ENCODE peak calls at places on chromosomes 12 and 14, in five cellular contexts. H is GM12891, O is mesothelial cell of epicardium, I is ecto neural progenitor cell, G is ELF-1. E is an unnamed sample.

GRCh38 chr12:116662612-116663144 is 75.2 kb downstream of the SPRING1 start:
- DNase-seq in H (no peak), O (no peak), I (peak; percentile 85), G (peak; percentile 72), E (no peak)

GRCh38 chr12:116498471-116498870 is 60.7 kb upstream of the MAP1LC3B2 start:
- DNase-seq in H (no peak), O (no peak), I (no peak), G (no peak), E (no peak)

GRCh38 chr14:42222924-42223471 is 616.3 kb downstream of the LRFN5 start:
- DNase-seq in H (no peak), O (no peak), I (no peak), G (peak; percentile 16), E (no peak)

GRCh38 chr12:120853188-120853587 is 51.0 kb downstream of the SPPL3 start:
- DNase-seq in H (no peak), O (no peak), I (no peak), G (no peak), E (no peak)

GRCh38 chr14:76805245-76805644 is 7.4 kb downstream of the ANGEL1 start:
- DNase-seq in H (no peak), O (no peak), I (no peak), G (no peak), E (no peak)

GRCh38 chr14:62722406-62722805 is 322.9 kb downstream of the KCNH5 start:
- DNase-seq in H (no peak), O (no peak), I (no peak), G (no peak), E (no peak)

GRCh38 chr12:115088328-115088994 is 404.5 kb upstream of the TBX3 start:
- DNase-seq in H (no peak), O (no peak), I (no peak), G (no peak), E (no peak)

GRCh38 chr12:77968021-77968420 is 137.3 kb downstream of the NAV3 start:
- DNase-seq in H (no peak), O (no peak), I (no peak), G (no peak), E (no peak)

GRCh38 chr14:88987516-88987915 is 163.1 kb downstream of the TTC8 start:
- DNase-seq in H (no peak), O (no peak), I (no peak), G (no peak), E (no peak)

GRCh38 chr14:97021001-97021400 is 223.8 kb downstream of the VRK1 start:
- DNase-seq in H (no peak), O (no peak), I (no peak), G (no peak), E (no peak)

GRCh38 chr12:122094735-122095561 is 16.4 kb downstream of the MLXIP start:
- DNase-seq in H (no peak), O (no peak), I (no peak), G (no peak), E (no peak)

E was measured in suprapubic skin.